ENCODE peak calls at places on chromosomes 2 and 18, in nine cellular contexts. One of them, this sample, is unnamed. For H3K27me3, the result is how much of the 10 kb centered on the place peaks cover.

GRCh38 chr18:2978626-2979025 is 34.3 kb downstream of the LPIN2 start:
- DNase-seq in thoracic aorta: no peak
- DNase-seq in transverse colon: no peak
- DNase-seq in mammary epithelial cell: peak
- DNase-seq in uterus: no peak
- DNase-seq in esophagus squamous epithelium: no peak
- DNase-seq in hepatocyte: no peak
- DNase-seq in BJ: no peak
- DNase-seq in tibial artery: peak
- DNase-seq in this sample: no peak

GRCh38 chr2:230323385-230324106 is 3.4 kb upstream of the SP140L start:
- DNase-seq in thoracic aorta: no peak
- DNase-seq in transverse colon: no peak
- DNase-seq in mammary epithelial cell: no peak
- DNase-seq in uterus: no peak
- DNase-seq in esophagus squamous epithelium: no peak
- DNase-seq in hepatocyte: no peak
- DNase-seq in BJ: no peak
- DNase-seq in tibial artery: no peak
- DNase-seq in this sample: peak

GRCh38 chr2:58569460-58570185 is 328.5 kb upstream of the FANCL start:
- DNase-seq in thoracic aorta: no peak
- DNase-seq in transverse colon: no peak
- DNase-seq in mammary epithelial cell: peak
- DNase-seq in uterus: no peak
- DNase-seq in esophagus squamous epithelium: no peak
- DNase-seq in hepatocyte: peak
- DNase-seq in BJ: no peak
- DNase-seq in tibial artery: no peak
- DNase-seq in this sample: peak

GRCh38 chr2:96145028-96145939 is at the start of gene DUSP2:
- DNase-seq in thoracic aorta: peak
- DNase-seq in transverse colon: peak
- DNase-seq in mammary epithelial cell: peak
- DNase-seq in uterus: peak
- DNase-seq in esophagus squamous epithelium: peak
- DNase-seq in hepatocyte: peak
- DNase-seq in BJ: no peak
- DNase-seq in tibial artery: peak
- DNase-seq in this sample: peak

GRCh38 chr18:45839415-45840395 is 14.2 kb downstream of the SIGLEC15 start:
- DNase-seq in thoracic aorta: no peak
- DNase-seq in transverse colon: no peak
- DNase-seq in mammary epithelial cell: peak
- DNase-seq in uterus: no peak
- DNase-seq in esophagus squamous epithelium: no peak
- DNase-seq in hepatocyte: peak
- DNase-seq in BJ: no peak
- DNase-seq in tibial artery: no peak
- DNase-seq in this sample: peak

GRCh38 chr2:20496069-20496468 is 49.2 kb downstream of the RHOB start:
- DNase-seq in thoracic aorta: no peak
- DNase-seq in transverse colon: no peak
- DNase-seq in mammary epithelial cell: peak
- DNase-seq in uterus: no peak
- DNase-seq in esophagus squamous epithelium: no peak
- DNase-seq in hepatocyte: peak
- DNase-seq in BJ: no peak
- DNase-seq in tibial artery: no peak
- DNase-seq in this sample: no peak

GRCh38 chr18:37378616-37379015 is 187.0 kb downstream of the CELF4 start:
- DNase-seq in thoracic aorta: no peak
- DNase-seq in transverse colon: no peak
- DNase-seq in mammary epithelial cell: no peak
- DNase-seq in uterus: no peak
- DNase-seq in esophagus squamous epithelium: no peak
- DNase-seq in hepatocyte: no peak
- DNase-seq in BJ: no peak
- DNase-seq in tibial artery: no peak
- DNase-seq in this sample: no peak

GRCh38 chr2:1586946-1587840 is 157.1 kb downstream of the PXDN start:
- DNase-seq in thoracic aorta: no peak
- DNase-seq in transverse colon: no peak
- DNase-seq in mammary epithelial cell: peak
- DNase-seq in uterus: no peak
- DNase-seq in esophagus squamous epithelium: no peak
- DNase-seq in hepatocyte: no peak
- DNase-seq in BJ: no peak
- DNase-seq in tibial artery: no peak
- DNase-seq in this sample: peak

GRCh38 chr2:113876503-113877387 is 13.1 kb upstream of the ACTR3 start:
- DNase-seq in thoracic aorta: no peak
- DNase-seq in transverse colon: peak
- DNase-seq in mammary epithelial cell: peak
- DNase-seq in uterus: no peak
- DNase-seq in esophagus squamous epithelium: no peak
- DNase-seq in hepatocyte: peak
- DNase-seq in BJ: no peak
- DNase-seq in tibial artery: no peak
- DNase-seq in this sample: peak

DNA sequence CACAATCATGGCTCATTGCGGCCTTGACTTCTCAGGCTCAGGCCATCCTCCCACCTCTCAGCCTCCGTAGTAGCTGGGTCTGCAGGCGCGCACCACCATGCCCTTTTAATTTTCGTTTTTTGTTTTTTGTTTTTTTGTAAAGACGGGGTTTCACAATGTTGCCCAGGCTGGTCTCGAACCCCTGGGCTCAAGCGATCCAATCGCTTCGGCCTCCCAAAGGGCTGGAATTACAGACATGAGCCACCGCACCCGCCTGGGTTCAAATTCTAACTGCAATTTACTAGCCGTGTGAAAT is 12.3 kb upstream of the DCTN1 start:
- DNase-seq in thoracic aorta: no peak
- DNase-seq in transverse colon: no peak
- DNase-seq in mammary epithelial cell: no peak
- DNase-seq in uterus: no peak
- DNase-seq in esophagus squamous epithelium: no peak
- DNase-seq in hepatocyte: no peak
- DNase-seq in BJ: no peak
- DNase-seq in tibial artery: no peak
- DNase-seq in this sample: no peak
- H3K4me3 ChIP-seq in thoracic aorta: peak
- H3K4me3 ChIP-seq in transverse colon: no peak
- H3K4me3 ChIP-seq in mammary epithelial cell: no peak
- H3K4me3 ChIP-seq in uterus: peak
- H3K4me3 ChIP-seq in esophagus squamous epithelium: peak
- H3K4me3 ChIP-seq in hepatocyte: no peak
- H3K4me3 ChIP-seq in BJ: no peak
- H3K4me3 ChIP-seq in tibial artery: peak
- H3K4me3 ChIP-seq in this sample: peak

GRCh38 chr2:211877061-211877460 is 661.5 kb downstream of the ERBB4 start:
- DNase-seq in thoracic aorta: no peak
- DNase-seq in transverse colon: no peak
- DNase-seq in mammary epithelial cell: no peak
- DNase-seq in uterus: no peak
- DNase-seq in esophagus squamous epithelium: no peak
- DNase-seq in hepatocyte: no peak
- DNase-seq in BJ: no peak
- DNase-seq in tibial artery: no peak
- DNase-seq in this sample: no peak

GRCh38 chr2:211875488-211875887 is 663.1 kb downstream of the ERBB4 start:
- DNase-seq in thoracic aorta: no peak
- DNase-seq in transverse colon: no peak
- DNase-seq in mammary epithelial cell: no peak
- DNase-seq in uterus: no peak
- DNase-seq in esophagus squamous epithelium: no peak
- DNase-seq in hepatocyte: no peak
- DNase-seq in BJ: no peak
- DNase-seq in tibial artery: no peak
- DNase-seq in this sample: no peak

GRCh38 chr2:211881449-211881848 is 657.2 kb downstream of the ERBB4 start:
- DNase-seq in thoracic aorta: no peak
- DNase-seq in transverse colon: no peak
- DNase-seq in mammary epithelial cell: no peak
- DNase-seq in uterus: no peak
- DNase-seq in esophagus squamous epithelium: no peak
- DNase-seq in hepatocyte: no peak
- DNase-seq in BJ: no peak
- DNase-seq in tibial artery: no peak
- DNase-seq in this sample: no peak

GRCh38 chr2:211879323-211879722 is 659.3 kb downstream of the ERBB4 start:
- DNase-seq in thoracic aorta: no peak
- DNase-seq in transverse colon: no peak
- DNase-seq in mammary epithelial cell: no peak
- DNase-seq in uterus: no peak
- DNase-seq in esophagus squamous epithelium: no peak
- DNase-seq in hepatocyte: no peak
- DNase-seq in BJ: no peak
- DNase-seq in tibial artery: no peak
- DNase-seq in this sample: no peak
- TF ChIP-seq CTCF in thoracic aorta: no peak
- TF ChIP-seq CTCF in transverse colon: no peak
- TF ChIP-seq CTCF in mammary epithelial cell: peak
- TF ChIP-seq CTCF in uterus: no peak
- TF ChIP-seq CTCF in esophagus squamous epithelium: no peak
- TF ChIP-seq CTCF in hepatocyte: peak
- TF ChIP-seq CTCF in BJ: no peak
- TF ChIP-seq CTCF in tibial artery: peak
- TF ChIP-seq CTCF in this sample: peak

DNA sequence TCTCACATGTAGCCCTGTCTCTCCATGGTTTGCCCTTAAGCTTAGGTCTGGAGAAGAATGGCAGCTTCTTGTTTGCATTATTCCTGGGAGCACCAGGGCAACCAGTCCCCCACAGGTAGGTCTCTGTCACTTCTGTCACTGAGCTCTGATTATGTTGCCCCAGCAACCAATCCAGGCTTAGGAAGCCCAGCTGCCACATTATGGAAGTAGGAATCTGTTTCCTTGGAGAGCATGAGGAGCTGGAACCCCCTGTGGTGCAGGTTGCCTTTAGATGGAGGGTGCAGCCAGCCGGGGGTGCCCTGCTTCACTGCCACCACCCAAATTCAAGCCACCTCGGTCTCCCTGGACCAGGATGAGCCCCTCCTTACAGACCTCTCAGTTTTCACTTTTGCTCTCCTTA is 4.8 kb downstream of the RESP18 start:
- DNase-seq in thoracic aorta: no peak
- DNase-seq in transverse colon: no peak
- DNase-seq in mammary epithelial cell: no peak
- DNase-seq in uterus: no peak
- DNase-seq in esophagus squamous epithelium: no peak
- DNase-seq in hepatocyte: no peak
- DNase-seq in BJ: no peak
- DNase-seq in tibial artery: no peak
- DNase-seq in this sample: peak
- H3K27me3 ChIP-seq in thoracic aorta: under half
- H3K27me3 ChIP-seq in transverse colon: under half
- H3K27me3 ChIP-seq in mammary epithelial cell: under half
- H3K27me3 ChIP-seq in uterus: under half
- H3K27me3 ChIP-seq in esophagus squamous epithelium: under half
- H3K27me3 ChIP-seq in hepatocyte: half or more
- H3K27me3 ChIP-seq in BJ: under half
- H3K27me3 ChIP-seq in tibial artery: under half
- H3K27me3 ChIP-seq in this sample: half or more

DNA sequence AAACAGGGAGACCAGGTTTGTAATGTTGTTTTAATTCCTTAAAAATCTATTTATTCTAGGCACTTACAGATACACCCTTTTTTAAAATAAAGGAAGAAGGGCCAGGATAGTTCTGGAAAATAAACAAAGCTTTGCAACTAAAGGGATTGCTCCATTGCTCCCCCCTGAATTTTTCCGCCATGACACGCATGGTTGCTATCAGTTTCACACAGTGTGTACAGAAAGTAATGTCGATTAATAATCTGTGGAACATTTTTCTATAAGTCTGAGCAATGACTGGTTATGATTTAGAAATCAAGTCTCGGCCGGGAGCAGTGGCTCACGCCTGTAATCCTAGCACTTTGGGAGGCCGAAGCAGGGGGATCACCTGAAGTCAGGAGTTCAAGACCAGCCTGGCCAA is 90.8 kb downstream of the GAREM1 start:
- DNase-seq in thoracic aorta: no peak
- DNase-seq in transverse colon: no peak
- DNase-seq in mammary epithelial cell: no peak
- DNase-seq in uterus: no peak
- DNase-seq in esophagus squamous epithelium: no peak
- DNase-seq in hepatocyte: no peak
- DNase-seq in BJ: no peak
- DNase-seq in tibial artery: no peak
- DNase-seq in this sample: no peak
- H3K4me3 ChIP-seq in thoracic aorta: no peak
- H3K4me3 ChIP-seq in transverse colon: no peak
- H3K4me3 ChIP-seq in mammary epithelial cell: no peak
- H3K4me3 ChIP-seq in uterus: no peak
- H3K4me3 ChIP-seq in esophagus squamous epithelium: no peak
- H3K4me3 ChIP-seq in hepatocyte: no peak
- H3K4me3 ChIP-seq in BJ: no peak
- H3K4me3 ChIP-seq in tibial artery: no peak
- H3K4me3 ChIP-seq in this sample: no peak